ENCODE peak calls at places on chromosome 21, in four cellular contexts. One of them, this sample, is unnamed. For H3K4me1, the result is how much of the 10 kb centered on the place peaks cover.

GRCh38 chr21:41671859-41672542 is 94.9 kb downstream of the RIPK4 start:
- DNase-seq in GM23248: no peak
- DNase-seq in breast epithelium: no peak
- DNase-seq in left ventricle myocardium inferior: no peak
- DNase-seq in this sample: no peak

GRCh38 chr21:15141236-15141970 is 76.6 kb upstream of the NRIP1 start:
- DNase-seq in GM23248: no peak
- DNase-seq in breast epithelium: no peak
- DNase-seq in left ventricle myocardium inferior: no peak
- DNase-seq in this sample: no peak

GRCh38 chr21:44723177-44724131 is 12.1 kb upstream of the TSPEAR start:
- DNase-seq in GM23248: peak
- DNase-seq in breast epithelium: no peak
- DNase-seq in left ventricle myocardium inferior: no peak
- DNase-seq in this sample: no peak

GRCh38 chr21:20647603-20648002 is 350.6 kb upstream of the NCAM2 start:
- DNase-seq in GM23248: no peak
- DNase-seq in breast epithelium: no peak
- DNase-seq in left ventricle myocardium inferior: no peak
- DNase-seq in this sample: no peak

GRCh38 chr21:39125752-39126485 is 57.3 kb downstream of the PSMG1 start:
- DNase-seq in GM23248: peak
- DNase-seq in breast epithelium: no peak
- DNase-seq in left ventricle myocardium inferior: no peak
- DNase-seq in this sample: no peak

GRCh38 chr21:27134513-27134912 is 167.6 kb upstream of the ADAMTS5 start:
- DNase-seq in GM23248: no peak
- DNase-seq in breast epithelium: no peak
- DNase-seq in left ventricle myocardium inferior: no peak
- DNase-seq in this sample: no peak

GRCh38 chr21:41888749-41889376 is 9.7 kb upstream of the PRDM15 start:
- DNase-seq in GM23248: no peak
- DNase-seq in breast epithelium: no peak
- DNase-seq in left ventricle myocardium inferior: no peak
- DNase-seq in this sample: no peak

GRCh38 chr21:32372755-32373154 is 20.1 kb downstream of the URB1 start:
- DNase-seq in GM23248: no peak
- DNase-seq in breast epithelium: no peak
- DNase-seq in left ventricle myocardium inferior: no peak
- DNase-seq in this sample: no peak

GRCh38 chr21:31429500-31429899 is 85.4 kb upstream of the TIAM1 start:
- DNase-seq in GM23248: no peak
- DNase-seq in breast epithelium: no peak
- DNase-seq in left ventricle myocardium inferior: peak
- DNase-seq in this sample: no peak

GRCh38 chr21:46171996-46172862 is 12.0 kb downstream of the SPATC1L start:
- DNase-seq in GM23248: no peak
- DNase-seq in breast epithelium: no peak
- DNase-seq in left ventricle myocardium inferior: no peak
- DNase-seq in this sample: no peak

GRCh38 chr21:15279484-15279883 is 214.7 kb upstream of the NRIP1 start:
- DNase-seq in GM23248: no peak
- DNase-seq in breast epithelium: no peak
- DNase-seq in left ventricle myocardium inferior: no peak
- DNase-seq in this sample: no peak

GRCh38 chr21:42687796-42688195 is 34.4 kb downstream of the PDE9A start:
- DNase-seq in GM23248: no peak
- DNase-seq in breast epithelium: no peak
- DNase-seq in left ventricle myocardium inferior: no peak
- DNase-seq in this sample: no peak

GRCh38 chr21:38120984-38121855 is 135.6 kb upstream of the KCNJ15 start:
- DNase-seq in GM23248: no peak
- DNase-seq in breast epithelium: no peak
- DNase-seq in left ventricle myocardium inferior: no peak
- DNase-seq in this sample: no peak

GRCh38 chr21:20551939-20552338 is 446.3 kb upstream of the NCAM2 start:
- DNase-seq in GM23248: no peak
- DNase-seq in breast epithelium: no peak
- DNase-seq in left ventricle myocardium inferior: no peak
- DNase-seq in this sample: no peak

GRCh38 chr21:38505654-38506523 is 7.6 kb upstream of the ERG start:
- DNase-seq in GM23248: peak
- DNase-seq in breast epithelium: no peak
- DNase-seq in left ventricle myocardium inferior: no peak
- DNase-seq in this sample: no peak

DNA sequence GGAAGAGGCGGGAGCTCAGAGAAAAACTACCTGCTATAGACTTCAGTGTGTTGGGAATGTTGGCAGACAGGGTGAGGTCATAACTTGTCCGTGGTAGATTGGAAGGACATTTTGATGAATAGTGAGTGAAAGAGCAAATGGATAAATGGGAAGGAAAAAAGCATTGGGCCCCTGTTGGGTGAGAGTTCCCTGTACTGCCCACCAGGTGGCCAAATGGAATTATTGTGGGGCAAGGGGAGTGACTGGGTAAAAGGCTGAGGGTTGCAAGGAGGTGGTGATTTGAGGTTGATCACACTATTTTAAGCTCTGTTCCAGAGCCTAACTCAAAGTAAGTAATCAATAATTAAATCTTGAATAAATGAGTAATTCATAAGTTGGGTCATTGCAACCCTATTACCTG is 60.4 kb downstream of the MRPS6 start:
- DNase-seq in GM23248: no peak
- DNase-seq in breast epithelium: no peak
- DNase-seq in left ventricle myocardium inferior: no peak
- DNase-seq in this sample: no peak
- H3K4me1 ChIP-seq in GM23248: under half
- H3K4me1 ChIP-seq in breast epithelium: under half
- H3K4me1 ChIP-seq in left ventricle myocardium inferior: half or more
- H3K4me1 ChIP-seq in this sample: under half

DNA sequence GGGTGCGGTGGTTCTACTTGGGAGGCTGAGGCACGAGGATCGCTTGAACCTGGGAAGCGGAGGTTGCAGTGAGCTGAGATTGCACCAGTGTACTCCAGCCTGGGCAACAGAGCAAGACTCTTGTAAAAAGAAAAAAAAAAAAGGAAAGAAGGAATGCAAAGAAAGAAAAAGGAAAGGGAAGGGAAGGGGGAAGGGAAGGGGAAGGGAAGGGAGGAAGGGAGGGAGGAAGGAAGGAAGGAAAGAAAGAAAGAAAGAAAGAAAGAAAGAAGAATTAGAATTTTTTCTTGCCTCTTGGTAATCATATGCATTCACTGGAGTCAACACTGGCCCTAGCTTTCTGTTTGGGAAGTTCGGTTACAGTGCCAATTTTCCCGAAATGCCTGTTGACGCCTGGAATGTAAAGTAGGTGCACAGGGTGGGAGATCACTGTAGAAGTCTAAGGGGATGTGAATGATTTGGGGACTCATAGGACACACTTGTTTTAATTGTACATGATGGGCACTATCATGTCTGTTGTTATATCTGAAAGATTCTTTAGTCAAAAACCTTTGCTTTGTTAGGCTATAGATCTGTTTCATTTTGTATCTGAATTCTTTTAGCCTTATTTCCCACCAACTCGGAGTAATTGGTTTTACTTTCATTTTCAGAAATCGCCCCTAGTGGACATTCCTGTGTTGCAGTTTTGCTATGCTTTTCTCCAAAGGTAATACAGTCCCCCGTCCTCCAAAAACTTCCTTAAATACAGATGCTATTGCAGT is 59.8 kb upstream of the MORC3 start:
- DNase-seq in GM23248: peak
- DNase-seq in breast epithelium: no peak
- DNase-seq in left ventricle myocardium inferior: no peak
- DNase-seq in this sample: no peak
- H3K4me1 ChIP-seq in GM23248: under half
- H3K4me1 ChIP-seq in breast epithelium: under half
- H3K4me1 ChIP-seq in left ventricle myocardium inferior: under half
- H3K4me1 ChIP-seq in this sample: under half

GRCh38 chr21:34147835-34148804 is 74.7 kb downstream of the MRPS6 start:
- DNase-seq in GM23248: peak
- DNase-seq in breast epithelium: no peak
- DNase-seq in left ventricle myocardium inferior: no peak
- DNase-seq in this sample: no peak
- H3K4me1 ChIP-seq in GM23248: under half
- H3K4me1 ChIP-seq in breast epithelium: under half
- H3K4me1 ChIP-seq in left ventricle myocardium inferior: under half
- H3K4me1 ChIP-seq in this sample: under half

DNA sequence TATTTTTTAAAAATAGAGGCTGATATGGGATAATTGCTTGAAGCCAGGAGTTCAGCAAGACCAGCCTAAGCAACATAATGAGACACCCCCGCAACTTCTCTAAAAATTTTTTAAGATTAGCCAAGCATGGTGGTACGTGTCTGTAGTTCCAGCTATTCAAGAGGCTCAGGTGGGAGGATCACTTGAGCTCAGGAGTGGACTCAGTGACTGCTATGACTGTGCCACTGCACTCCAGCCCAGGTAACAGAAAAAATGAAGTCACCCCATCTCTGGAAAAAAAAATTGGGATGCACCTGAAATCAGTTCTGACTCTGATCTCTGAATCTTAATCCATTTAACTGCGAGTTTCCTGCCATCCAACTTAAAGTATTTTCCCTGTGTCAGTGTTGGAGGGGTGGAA is 124.2 kb downstream of the MRPS6 start:
- DNase-seq in GM23248: no peak
- DNase-seq in breast epithelium: no peak
- DNase-seq in left ventricle myocardium inferior: no peak
- DNase-seq in this sample: no peak
- H3K4me1 ChIP-seq in GM23248: under half
- H3K4me1 ChIP-seq in breast epithelium: under half
- H3K4me1 ChIP-seq in left ventricle myocardium inferior: under half
- H3K4me1 ChIP-seq in this sample: under half